ENCODE peak calls at places on chromosomes 2 and 18, in four cellular contexts. M is AG08395, P is cardiac fibroblast, X is activated T-cell treated with anti-CD3 and anti-CD28 coated beads for 1 hour. Z is an unnamed sample.

GRCh38 chr2:102664439-102665042 is 45.2 kb downstream of the SLC9A2 start:
- DNase-seq in P (peak), M (no peak), X (no peak), Z (peak)

GRCh38 chr2:144580521-144581153 is 60.7 kb upstream of the ZEB2 start:
- DNase-seq in X (no peak), P (no peak), M (no peak), Z (no peak)

GRCh38 chr2:239824866-239825704 is 200.1 kb downstream of the NDUFA10 start:
- DNase-seq in X (no peak), P (no peak), M (no peak), Z (no peak)

GRCh38 chr2:234139755-234140154 is 89.3 kb downstream of the SPP2 start:
- DNase-seq in P (no peak), X (no peak), M (no peak), Z (no peak)

GRCh38 chr2:47236503-47237215 is 81.6 kb upstream of the STPG4 start:
- DNase-seq in X (no peak), P (peak), M (peak), Z (no peak)

GRCh38 chr2:114066186-114066747 is 176.4 kb downstream of the ACTR3 start:
- DNase-seq in X (no peak), P (no peak), M (no peak), Z (no peak)

GRCh38 chr2:174510583-174511189 is 23.9 kb upstream of the GPR155 start:
- DNase-seq in P (peak), X (no peak), M (no peak), Z (no peak)

GRCh38 chr2:229408356-229408755 is 137.3 kb upstream of the PID1 start:
- DNase-seq in M (peak), X (no peak), P (peak), Z (peak)

GRCh38 chr2:219681301-219682290 is 54.2 kb downstream of the SLC4A3 start:
- DNase-seq in P (peak), M (peak), X (no peak), Z (no peak)

GRCh38 chr18:49618741-49619392 is 57.0 kb downstream of the LIPG start:
- DNase-seq in X (no peak), P (peak), M (no peak), Z (no peak)

GRCh38 chr2:38187416-38188127 is 111.6 kb upstream of the CYP1B1 start:
- DNase-seq in X (no peak), M (peak), P (peak), Z (peak)

GRCh38 chr2:235088608-235089020 is 136.8 kb downstream of the SH3BP4 start:
- DNase-seq in X (no peak), P (peak), M (no peak), Z (no peak)

GRCh38 chr2:182298456-182298855 is 128.4 kb downstream of the PDE1A start:
- DNase-seq in X (no peak), P (no peak), M (no peak), Z (no peak)